ENCODE peak calls at places on chromosomes 3 and 15, in four cellular contexts. V, W, T and B are unnamed samples. For H3K4me1 and H3K36me3, the result is how much of the 10 kb centered on the place peaks cover.

GRCh38 chr3:49873623-49874022 is 3.9 kb upstream of the CAMKV start:
- DNase-seq in V (no peak), W (no peak), T (no peak), B (no peak)

GRCh38 chr3:37743974-37744373 is 117.7 kb upstream of the CTDSPL start:
- DNase-seq in V (no peak), W (no peak), T (no peak), B (no peak)

GRCh38 chr3:54527953-54528352 is 399.9 kb downstream of the LRTM1 start:
- DNase-seq in V (no peak), W (no peak), T (no peak), B (no peak)

GRCh38 chr15:96135166-96136093 is 195.1 kb upstream of the NR2F2 start:
- DNase-seq in V (no peak), W (no peak), T (no peak), B (no peak)

GRCh38 chr3:99789322-99789721 is 28.3 kb upstream of the CMSS1 start:
- DNase-seq in V (no peak), W (peak), T (no peak), B (no peak)

GRCh38 chr15:73295630-73296286 is 73.0 kb downstream of the HCN4 start:
- DNase-seq in V (no peak), W (no peak), T (no peak), B (no peak)

GRCh38 chr15:88839146-88839545 is 35.9 kb downstream of the ACAN start:
- DNase-seq in V (no peak), W (no peak), T (no peak), B (no peak)

GRCh38 chr3:78666458-78666800 is 1101.4 kb downstream of the ROBO1 start:
- DNase-seq in V (no peak), W (no peak), T (no peak), B (no peak)

GRCh38 chr3:23444386-23444785 is 241.3 kb downstream of the UBE2E2 start:
- DNase-seq in V (no peak), W (no peak), T (no peak), B (no peak)

GRCh38 chr3:197364410-197365071 is 66.1 kb upstream of the DLG1 start:
- DNase-seq in V (no peak), W (no peak), T (no peak), B (no peak)

GRCh38 chr3:129543156-129543790 is at the start of gene H1-8:
- DNase-seq in V (no peak), W (peak), T (no peak), B (no peak)

GRCh38 chr15:83654379-83655236 is 685 bp downstream of the ADAMTSL3 start:
- DNase-seq in V (peak), W (no peak), T (peak), B (no peak)

GRCh38 chr3:123792473-123793201 is 91.5 kb downstream of the MYLK start:
- DNase-seq in V (no peak), W (no peak), T (no peak), B (no peak)

GRCh38 chr3:117059054-117059989 is 349.7 kb downstream of the TUSC7 start:
- DNase-seq in V (no peak), W (peak), T (no peak), B (no peak)

GRCh38 chr3:42662037-42662812 is 8.7 kb downstream of the ZBTB47 start:
- DNase-seq in V (no peak), W (no peak), T (no peak), B (no peak)

GRCh38 chr3:165211749-165212148 is 15.6 kb upstream of the SLITRK3 start:
- DNase-seq in V (no peak), W (no peak), T (no peak), B (no peak)

GRCh38 chr3:127041264-127041820 is 58.4 kb downstream of the PLXNA1 start:
- DNase-seq in V (no peak), W (peak), T (no peak), B (no peak)

GRCh38 chr3:42298259-42298658 is 32.3 kb upstream of the CCK start:
- DNase-seq in V (no peak), W (no peak), T (no peak), B (no peak)

GRCh38 chr3:113405180-113405579 is 36.1 kb downstream of the CFAP44 start:
- DNase-seq in V (no peak), W (no peak), T (no peak), B (no peak)

GRCh38 chr3:127073931-127074820 is 91.3 kb downstream of the PLXNA1 start:
- DNase-seq in V (no peak), W (peak), T (no peak), B (no peak)

GRCh38 chr3:128050597-128050996 is 1.6 kb upstream of the SEC61A1 start:
- DNase-seq in V (no peak), W (no peak), T (peak), B (no peak)

GRCh38 chr3:100386437-100387064 is 14.3 kb downstream of the TOMM70 start:
- DNase-seq in V (no peak), W (no peak), T (no peak), B (no peak)

GRCh38 chr3:4758957-4759656 is 220.1 kb upstream of the BHLHE40 start:
- DNase-seq in V (no peak), W (no peak), T (no peak), B (no peak)

GRCh38 chr3:186993940-186994670 is 63.8 kb downstream of the ST6GAL1 start:
- DNase-seq in V (no peak), W (no peak), T (no peak), B (no peak)

GRCh38 chr15:83270176-83270575 is 14.3 kb downstream of the BNC1 start:
- DNase-seq in V (no peak), W (no peak), T (no peak), B (no peak)

GRCh38 chr15:33852570-33852969 is 115.7 kb upstream of the CHRM5 start:
- DNase-seq in V (no peak), W (no peak), T (no peak), B (no peak)

GRCh38 chr3:182979103-182979697 is 1.1 kb downstream of the DCUN1D1 start:
- DNase-seq in V (no peak), W (no peak), T (no peak), B (no peak)

GRCh38 chr3:27659279-27660021 is 62.7 kb downstream of the EOMES start:
- DNase-seq in V (peak), W (peak), T (peak), B (peak)

GRCh38 chr3:185270262-185270955 is 16.6 kb upstream of the EHHADH start:
- DNase-seq in V (no peak), W (peak), T (no peak), B (peak)

GRCh38 chr15:19943515-19943914 is 598.1 kb downstream of the GOLGA6L6 start:
- DNase-seq in V (no peak), W (no peak), T (no peak), B (no peak)

GRCh38 chr15:51499379-51499976 is 123.1 kb downstream of the DMXL2 start:
- DNase-seq in V (no peak), W (no peak), T (no peak), B (peak)

GRCh38 chr3:13292371-13292770 is 127.8 kb downstream of the NUP210 start:
- DNase-seq in V (no peak), W (no peak), T (no peak), B (no peak)

GRCh38 chr3:187738400-187739124 is 6.7 kb downstream of the BCL6 start:
- DNase-seq in V (peak), W (peak), T (peak), B (peak)

GRCh38 chr3:188123170-188123920 is 30.6 kb upstream of the LPP start:
- DNase-seq in V (no peak), W (no peak), T (no peak), B (peak)

GRCh38 chr3:165786013-165786412 is 51.2 kb downstream of the BCHE start:
- DNase-seq in V (no peak), W (no peak), T (no peak), B (no peak)

GRCh38 chr15:91348812-91349500 is 248.9 kb downstream of the SV2B start:
- DNase-seq in V (no peak), W (no peak), T (no peak), B (no peak)

GRCh38 chr15:63093486-63094205 is 28.0 kb upstream of the LACTB start:
- DNase-seq in V (peak), W (peak), T (peak), B (peak)

GRCh38 chr3:56974242-56974945 is 86.1 kb upstream of the SPATA12 start:
- DNase-seq in V (no peak), W (no peak), T (peak), B (no peak)

GRCh38 chr3:58175429-58176184 is 35.2 kb downstream of the DNASE1L3 start:
- DNase-seq in V (peak), W (no peak), T (no peak), B (no peak)

GRCh38 chr3:25674670-25675069 is 10.0 kb upstream of the TOP2B start:
- DNase-seq in V (no peak), W (no peak), T (no peak), B (no peak)
- H3K4me1 ChIP-seq in V (under half), W (under half), T (under half), B (under half)

GRCh38 chr3:10312391-10312790 is 8.5 kb downstream of the SEC13 start:
- DNase-seq in V (no peak), W (no peak), T (no peak), B (no peak)

GRCh38 chr3:10315101-10315500 is 5.8 kb downstream of the SEC13 start:
- DNase-seq in V (no peak), W (no peak), T (no peak), B (no peak)

GRCh38 chr3:10310578-10310977 is 10.3 kb downstream of the SEC13 start:
- DNase-seq in V (no peak), W (no peak), T (no peak), B (no peak)

GRCh38 chr3:10311710-10312109 is 9.2 kb downstream of the SEC13 start:
- DNase-seq in V (no peak), W (no peak), T (no peak), B (no peak)

GRCh38 chr3:10312866-10313265 is 8.0 kb downstream of the SEC13 start:
- DNase-seq in V (no peak), W (no peak), T (no peak), B (no peak)
- H3K36me3 ChIP-seq in V (half or more), W (under half), T (under half), B (half or more)

DNA sequence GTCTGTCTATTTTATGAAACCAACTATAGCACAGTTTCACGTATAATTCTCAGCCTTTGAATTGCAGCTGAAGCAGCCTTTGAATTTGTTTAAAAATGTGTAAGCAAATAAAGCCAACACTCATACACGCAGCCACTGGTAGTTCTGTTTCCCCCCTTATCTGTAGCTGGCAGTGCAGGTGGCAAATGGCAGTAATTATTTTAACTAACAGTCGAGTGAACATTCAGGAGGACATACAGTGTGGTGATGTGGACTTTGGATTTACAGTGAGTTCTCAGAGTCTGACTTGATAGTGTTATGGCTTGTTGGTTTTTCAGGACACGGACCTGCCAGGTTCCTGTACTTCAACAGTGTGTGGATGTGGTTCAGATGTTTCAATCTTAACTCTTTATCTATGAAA is 64.0 kb upstream of the SKOR1 start:
- DNase-seq in V (no peak), W (no peak), T (no peak), B (no peak)
- H3K4me1 ChIP-seq in V (under half), W (under half), T (under half), B (under half)

GRCh38 chr15:31247404-31247803 is 79.2 kb upstream of the KLF13 start:
- DNase-seq in V (no peak), W (no peak), T (no peak), B (no peak)
- H3K36me3 ChIP-seq in V (under half), W (under half), T (under half), B (under half)

GRCh38 chr3:63559884-63560283 is 92.6 kb upstream of the SNTN start:
- DNase-seq in V (no peak), W (no peak), T (no peak), B (no peak)

GRCh38 chr3:63565220-63565619 is 87.3 kb upstream of the SNTN start:
- DNase-seq in V (no peak), W (peak), T (no peak), B (no peak)

GRCh38 chr3:63557912-63558311 is 94.6 kb upstream of the SNTN start:
- DNase-seq in V (no peak), W (no peak), T (no peak), B (no peak)

GRCh38 chr3:63562323-63562722 is 90.2 kb upstream of the SNTN start:
- DNase-seq in V (no peak), W (no peak), T (no peak), B (no peak)

DNA sequence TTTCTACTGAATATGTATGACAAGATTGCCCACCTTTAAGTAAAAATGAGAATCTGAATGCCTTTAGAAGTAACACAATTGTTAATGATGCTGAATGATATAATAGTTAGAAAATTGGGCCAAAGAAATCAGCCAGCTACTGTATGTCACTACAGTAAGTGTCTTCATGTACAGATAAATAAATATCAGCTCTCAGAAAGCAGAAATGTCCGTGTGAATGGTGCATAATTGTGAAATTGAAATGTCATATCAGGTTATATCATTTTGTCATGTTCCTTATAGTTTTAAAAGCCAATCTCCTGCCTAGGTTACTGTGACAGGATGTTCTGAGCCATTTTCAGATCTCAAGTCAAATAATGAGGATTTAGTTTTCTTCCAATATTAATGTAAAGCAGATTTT is 90.6 kb upstream of the SNTN start:
- DNase-seq in V (no peak), W (no peak), T (no peak), B (no peak)
- H3K4me1 ChIP-seq in V (under half), W (under half), T (under half), B (under half)